ENCODE peak calls at places on chromosome 4, in five cellular contexts. One of them, this sample, is unnamed.

GRCh38 chr4:131603705-131604104 is 1545.4 kb upstream of the PCDH10 start:
- DNase-seq in transverse colon: no peak
- DNase-seq in GM12865: no peak
- DNase-seq in psoas muscle: no peak
- DNase-seq in cardiac fibroblast: no peak
- DNase-seq in this sample: no peak

GRCh38 chr4:115973768-115974167 is 860.3 kb upstream of the NDST4 start:
- DNase-seq in cardiac fibroblast: no peak
- DNase-seq in GM12865: no peak
- DNase-seq in psoas muscle: no peak
- DNase-seq in transverse colon: no peak
- DNase-seq in this sample: no peak

GRCh38 chr4:8646296-8647093 is 53.9 kb downstream of the CPZ start:
- DNase-seq in psoas muscle: no peak
- DNase-seq in GM12865: no peak
- DNase-seq in transverse colon: no peak
- DNase-seq in cardiac fibroblast: no peak
- DNase-seq in this sample: no peak

GRCh38 chr4:183171484-183172267 is 72.6 kb downstream of the WWC2 start:
- DNase-seq in transverse colon: no peak
- DNase-seq in psoas muscle: no peak
- DNase-seq in cardiac fibroblast: no peak
- DNase-seq in GM12865: no peak
- DNase-seq in this sample: peak; percentile 49

GRCh38 chr4:113455081-113455480 is 306.5 kb downstream of the CAMK2D start:
- DNase-seq in psoas muscle: no peak
- DNase-seq in transverse colon: no peak
- DNase-seq in GM12865: no peak
- DNase-seq in cardiac fibroblast: no peak
- DNase-seq in this sample: no peak

GRCh38 chr4:153207561-153207960 is 3.3 kb downstream of the TRIM2 start:
- DNase-seq in transverse colon: peak; percentile 70
- DNase-seq in cardiac fibroblast: peak; percentile 34
- DNase-seq in GM12865: no peak
- DNase-seq in psoas muscle: peak; percentile 33
- DNase-seq in this sample: peak; percentile 17

GRCh38 chr4:91758487-91758886 is 545.3 kb upstream of the GRID2 start:
- DNase-seq in cardiac fibroblast: peak; percentile 71
- DNase-seq in psoas muscle: no peak
- DNase-seq in GM12865: no peak
- DNase-seq in transverse colon: no peak
- DNase-seq in this sample: peak; percentile 21

GRCh38 chr4:28238756-28239155 is 1378.1 kb downstream of the STIM2 start:
- DNase-seq in psoas muscle: no peak
- DNase-seq in GM12865: no peak
- DNase-seq in cardiac fibroblast: no peak
- DNase-seq in transverse colon: no peak
- DNase-seq in this sample: no peak

GRCh38 chr4:9947168-9948062 is 73.9 kb downstream of the SLC2A9 start:
- DNase-seq in cardiac fibroblast: no peak
- DNase-seq in psoas muscle: no peak
- DNase-seq in transverse colon: no peak
- DNase-seq in GM12865: no peak
- DNase-seq in this sample: no peak

GRCh38 chr4:119725688-119726330 is 97.2 kb upstream of the PDE5A start:
- DNase-seq in GM12865: no peak
- DNase-seq in cardiac fibroblast: no peak
- DNase-seq in transverse colon: peak; percentile 35
- DNase-seq in psoas muscle: no peak
- DNase-seq in this sample: peak; percentile 60

GRCh38 chr4:180767330-180767729 is 1475.9 kb upstream of the TENM3 start:
- DNase-seq in transverse colon: no peak
- DNase-seq in GM12865: no peak
- DNase-seq in cardiac fibroblast: no peak
- DNase-seq in psoas muscle: no peak
- DNase-seq in this sample: no peak

GRCh38 chr4:24513718-24514117 is 70.6 kb downstream of the DHX15 start:
- DNase-seq in cardiac fibroblast: no peak
- DNase-seq in transverse colon: no peak
- DNase-seq in GM12865: no peak
- DNase-seq in psoas muscle: no peak
- DNase-seq in this sample: no peak

GRCh38 chr4:133149364-133149695 is 236 bp downstream of the PCDH10 start:
- DNase-seq in cardiac fibroblast: no peak
- DNase-seq in transverse colon: no peak
- DNase-seq in psoas muscle: no peak
- DNase-seq in GM12865: no peak
- DNase-seq in this sample: no peak

GRCh38 chr4:104897297-104897645 is 249.4 kb upstream of the TET2 start:
- DNase-seq in GM12865: no peak
- DNase-seq in cardiac fibroblast: no peak
- DNase-seq in transverse colon: no peak
- DNase-seq in psoas muscle: no peak
- DNase-seq in this sample: no peak

GRCh38 chr4:139524062-139524631 is 31.9 kb downstream of the SETD7 start:
- DNase-seq in transverse colon: no peak
- DNase-seq in cardiac fibroblast: no peak
- DNase-seq in GM12865: peak; percentile 41
- DNase-seq in psoas muscle: no peak
- DNase-seq in this sample: no peak

GRCh38 chr4:124712417-124713212 is at the start of gene ANKRD50:
- DNase-seq in transverse colon: peak; percentile 86
- DNase-seq in psoas muscle: peak; percentile 89
- DNase-seq in GM12865: peak; percentile 81
- DNase-seq in cardiac fibroblast: peak; percentile 98
- DNase-seq in this sample: peak; percentile 95

GRCh38 chr4:113639311-113639710 is 122.2 kb downstream of the CAMK2D start:
- DNase-seq in GM12865: peak; percentile 14
- DNase-seq in cardiac fibroblast: no peak
- DNase-seq in psoas muscle: no peak
- DNase-seq in transverse colon: peak; percentile 44
- DNase-seq in this sample: no peak

GRCh38 chr4:100486496-100486895 is 31.3 kb downstream of the EMCN start:
- DNase-seq in psoas muscle: no peak
- DNase-seq in cardiac fibroblast: no peak
- DNase-seq in transverse colon: no peak
- DNase-seq in GM12865: no peak
- DNase-seq in this sample: no peak

GRCh38 chr4:139084425-139085093 is 69.0 kb downstream of the NOCT start:
- DNase-seq in transverse colon: no peak
- DNase-seq in cardiac fibroblast: no peak
- DNase-seq in psoas muscle: no peak
- DNase-seq in GM12865: no peak
- DNase-seq in this sample: no peak

GRCh38 chr4:107548211-107548905 is 171.7 kb downstream of the PAPSS1 start:
- DNase-seq in cardiac fibroblast: peak; percentile 71
- DNase-seq in GM12865: no peak
- DNase-seq in psoas muscle: no peak
- DNase-seq in transverse colon: no peak
- DNase-seq in this sample: peak; percentile 25

GRCh38 chr4:147714575-147715401 is 17.1 kb upstream of the ARHGAP10 start:
- DNase-seq in psoas muscle: peak; percentile 59
- DNase-seq in transverse colon: peak; percentile 23
- DNase-seq in GM12865: no peak
- DNase-seq in cardiac fibroblast: peak; percentile 81
- DNase-seq in this sample: peak; percentile 91

GRCh38 chr4:35725131-35725530 is 519.2 kb downstream of the ARAP2 start:
- DNase-seq in transverse colon: no peak
- DNase-seq in cardiac fibroblast: no peak
- DNase-seq in GM12865: peak; percentile 18
- DNase-seq in psoas muscle: no peak
- DNase-seq in this sample: no peak

GRCh38 chr4:128709268-128709667 is 100.2 kb upstream of the JADE1 start:
- DNase-seq in cardiac fibroblast: no peak
- DNase-seq in GM12865: peak; percentile 8
- DNase-seq in psoas muscle: no peak
- DNase-seq in transverse colon: no peak
- DNase-seq in this sample: no peak

GRCh38 chr4:184417802-184418511 is 56.4 kb downstream of the IRF2 start:
- DNase-seq in psoas muscle: no peak
- DNase-seq in GM12865: peak; percentile 86
- DNase-seq in cardiac fibroblast: peak; percentile 55
- DNase-seq in transverse colon: no peak
- DNase-seq in this sample: peak; percentile 84

GRCh38 chr4:71607109-71607508 is 176.8 kb downstream of the GC start:
- DNase-seq in transverse colon: no peak
- DNase-seq in cardiac fibroblast: no peak
- DNase-seq in GM12865: no peak
- DNase-seq in psoas muscle: no peak
- DNase-seq in this sample: no peak

GRCh38 chr4:184816962-184817361 is 8.8 kb downstream of the ACSL1 start:
- DNase-seq in cardiac fibroblast: no peak
- DNase-seq in psoas muscle: no peak
- DNase-seq in transverse colon: no peak
- DNase-seq in GM12865: peak; percentile 46
- DNase-seq in this sample: no peak

GRCh38 chr4:112910109-112910736 is 139.2 kb upstream of the ANK2 start:
- DNase-seq in cardiac fibroblast: peak; percentile 89
- DNase-seq in transverse colon: no peak
- DNase-seq in psoas muscle: no peak
- DNase-seq in GM12865: no peak
- DNase-seq in this sample: peak; percentile 80

GRCh38 chr4:118974758-118975157 is 86.1 kb downstream of the SYNPO2 start:
- DNase-seq in cardiac fibroblast: no peak
- DNase-seq in psoas muscle: no peak
- DNase-seq in transverse colon: no peak
- DNase-seq in GM12865: no peak
- DNase-seq in this sample: peak; percentile 82

GRCh38 chr4:8472689-8473197 is 32.2 kb downstream of the TRMT44 start:
- DNase-seq in transverse colon: no peak
- DNase-seq in cardiac fibroblast: peak; percentile 96
- DNase-seq in psoas muscle: no peak
- DNase-seq in GM12865: no peak
- DNase-seq in this sample: peak; percentile 91

GRCh38 chr4:183328832-183329231 is 6.6 kb upstream of the CLDN24 start:
- DNase-seq in GM12865: no peak
- DNase-seq in psoas muscle: no peak
- DNase-seq in cardiac fibroblast: peak; percentile 81
- DNase-seq in transverse colon: no peak
- DNase-seq in this sample: peak; percentile 62

GRCh38 chr4:54668031-54668611 is 10.4 kb downstream of the KIT start:
- DNase-seq in GM12865: no peak
- DNase-seq in cardiac fibroblast: no peak
- DNase-seq in transverse colon: no peak
- DNase-seq in psoas muscle: no peak
- DNase-seq in this sample: no peak

GRCh38 chr4:54664400-54664799 is 6.6 kb downstream of the KIT start:
- DNase-seq in cardiac fibroblast: no peak
- DNase-seq in GM12865: no peak
- DNase-seq in psoas muscle: no peak
- DNase-seq in transverse colon: no peak
- DNase-seq in this sample: no peak

DNA sequence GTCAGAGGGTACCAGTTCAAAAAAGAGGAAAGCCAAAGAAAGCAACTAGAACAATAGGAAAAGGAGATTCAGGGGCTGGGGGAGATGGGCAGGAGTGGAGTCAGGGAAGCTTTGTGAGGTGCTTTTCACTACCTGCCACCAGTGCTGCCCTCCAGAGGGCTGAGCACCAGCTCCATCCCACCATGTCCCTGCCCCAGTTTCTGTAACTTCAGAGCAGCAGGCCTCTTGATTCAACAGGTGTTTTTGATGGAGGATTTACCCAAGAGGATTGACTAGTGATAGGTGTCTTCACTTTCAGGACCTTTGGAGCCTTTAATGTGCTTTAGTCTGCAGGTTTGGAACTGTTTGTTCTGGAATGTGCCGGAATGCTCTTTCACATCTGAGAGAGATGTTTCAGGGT is 12.1 kb downstream of the KIT start:
- DNase-seq in transverse colon: no peak
- DNase-seq in GM12865: no peak
- DNase-seq in psoas muscle: no peak
- DNase-seq in cardiac fibroblast: no peak
- DNase-seq in this sample: no peak
- TF ChIP-seq CTCF in transverse colon: no peak
- TF ChIP-seq CTCF in GM12865: no peak
- TF ChIP-seq CTCF in psoas muscle: no peak
- TF ChIP-seq CTCF in cardiac fibroblast: no peak
- TF ChIP-seq CTCF in this sample: no peak

GRCh38 chr4:141772838-141773237 is 136.5 kb downstream of the IL15 start:
- DNase-seq in GM12865: no peak
- DNase-seq in transverse colon: no peak
- DNase-seq in psoas muscle: no peak
- DNase-seq in cardiac fibroblast: no peak
- DNase-seq in this sample: no peak

GRCh38 chr4:141768954-141769353 is 132.6 kb downstream of the IL15 start:
- DNase-seq in cardiac fibroblast: peak; percentile 51
- DNase-seq in GM12865: no peak
- DNase-seq in psoas muscle: no peak
- DNase-seq in transverse colon: no peak
- DNase-seq in this sample: peak; percentile 81

DNA sequence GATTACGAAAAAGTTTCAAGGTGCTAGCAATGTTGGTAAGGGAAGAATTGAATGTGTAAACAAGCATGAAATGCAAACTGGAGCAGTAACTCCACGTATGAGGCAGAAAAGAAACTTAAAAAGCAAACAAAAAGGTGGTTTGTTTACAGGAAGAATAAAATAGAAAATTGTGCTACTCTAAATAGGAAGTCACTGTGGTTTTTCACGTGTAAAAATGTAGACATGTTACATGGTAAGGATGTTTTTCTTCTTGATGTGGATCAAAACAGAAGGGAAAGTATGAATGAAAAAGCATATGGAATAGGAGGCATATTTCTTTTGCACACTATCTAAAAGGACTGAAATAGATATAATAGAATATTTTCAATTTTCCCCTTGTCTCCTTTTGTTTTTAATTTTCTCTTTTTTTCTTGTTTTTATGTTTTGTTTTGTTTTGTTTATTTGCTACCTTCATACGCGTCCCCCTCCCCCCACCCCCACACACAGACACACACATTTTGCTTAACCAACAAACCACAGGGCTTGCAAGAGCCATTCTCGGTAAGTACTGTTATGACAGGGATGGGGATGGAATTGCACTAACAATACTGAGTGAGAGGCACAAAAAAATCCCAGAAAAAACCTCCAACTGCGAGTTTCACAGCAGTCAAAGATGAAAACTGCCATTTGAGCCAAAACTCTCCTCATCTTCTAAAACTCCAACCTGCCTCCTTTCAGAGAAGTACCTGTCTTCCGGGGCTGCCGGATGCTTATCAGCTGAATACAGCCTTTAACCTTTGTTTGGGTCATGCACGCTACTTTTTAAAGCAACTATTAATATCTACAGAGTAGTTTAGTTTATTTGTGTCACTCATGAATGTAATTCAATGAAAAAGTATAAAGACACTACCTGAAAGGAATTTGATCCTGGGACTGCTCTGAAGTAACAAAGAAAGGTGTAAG is 135.8 kb downstream of the IL15 start:
- DNase-seq in psoas muscle: no peak
- DNase-seq in transverse colon: no peak
- DNase-seq in GM12865: peak; percentile 87
- DNase-seq in cardiac fibroblast: no peak
- DNase-seq in this sample: no peak
- TF ChIP-seq CTCF in psoas muscle: no peak
- TF ChIP-seq CTCF in transverse colon: no peak
- TF ChIP-seq CTCF in GM12865: no peak
- TF ChIP-seq CTCF in cardiac fibroblast: no peak
- TF ChIP-seq CTCF in this sample: no peak

GRCh38 chr4:84401669-84402068 is 97.4 kb downstream of the NKX6-1 start:
- DNase-seq in cardiac fibroblast: no peak
- DNase-seq in transverse colon: no peak
- DNase-seq in psoas muscle: no peak
- DNase-seq in GM12865: no peak
- DNase-seq in this sample: no peak
- TF ChIP-seq CTCF in cardiac fibroblast: no peak
- TF ChIP-seq CTCF in transverse colon: no peak
- TF ChIP-seq CTCF in psoas muscle: no peak
- TF ChIP-seq CTCF in GM12865: no peak
- TF ChIP-seq CTCF in this sample: no peak

GRCh38 chr4:167290684-167291083 is 56.4 kb upstream of the SPOCK3 start:
- DNase-seq in psoas muscle: no peak
- DNase-seq in transverse colon: no peak
- DNase-seq in cardiac fibroblast: peak; percentile 43
- DNase-seq in GM12865: peak; percentile 14
- DNase-seq in this sample: peak; percentile 3
- TF ChIP-seq CTCF in psoas muscle: peak; percentile 30
- TF ChIP-seq CTCF in transverse colon: no peak
- TF ChIP-seq CTCF in cardiac fibroblast: peak; percentile 33
- TF ChIP-seq CTCF in GM12865: no peak
- TF ChIP-seq CTCF in this sample: no peak